ENCODE peak calls at places on chromosomes 7 and 10, in five cellular contexts. X is left kidney; M is fibroblast of mammary gland; K is effector memory CD4-positive, alpha-beta T cell; U is mesendoderm. Q is an unnamed sample.

GRCh38 chr10:24418532-24418931 is 209.6 kb downstream of the KIAA1217 start:
- DNase-seq in X (no peak), M (peak), U (no peak), K (no peak), Q (no peak)

GRCh38 chr7:106415433-106415832 is 130.7 kb upstream of the NAMPT start:
- DNase-seq in X (no peak), U (no peak), M (no peak), K (no peak), Q (no peak)

GRCh38 chr10:110432814-110433565 is 64.7 kb upstream of the DUSP5 start:
- DNase-seq in K (no peak), M (no peak), U (no peak), X (no peak), Q (no peak)

GRCh38 chr10:51763746-51764145 is 64.4 kb upstream of the CSTF2T start:
- DNase-seq in X (no peak), U (no peak), K (no peak), M (no peak), Q (no peak)

GRCh38 chr10:97327348-97328294 is 6.9 kb downstream of the FRAT2 start:
- DNase-seq in X (no peak), U (no peak), K (no peak), M (no peak), Q (peak)

GRCh38 chr10:124279882-124280281 is 138.8 kb downstream of the OAT start:
- DNase-seq in M (no peak), U (no peak), X (no peak), K (no peak), Q (no peak)

GRCh38 chr10:94991243-94991888 is 52.9 kb downstream of the CYP2C9 start:
- DNase-seq in M (peak), U (peak), X (no peak), K (no peak), Q (no peak)

GRCh38 chr7:108449577-108449920 is 6.7 kb downstream of the NRCAM start:
- DNase-seq in K (no peak), U (no peak), M (no peak), X (no peak), Q (no peak)

GRCh38 chr7:93646538-93646937 is 72.0 kb upstream of the CALCR start:
- DNase-seq in U (peak), M (no peak), K (no peak), X (no peak), Q (no peak)

GRCh38 chr7:34762769-34763168 is 104.8 kb downstream of the NPSR1 start:
- DNase-seq in K (no peak), X (no peak), M (peak), U (no peak), Q (no peak)

GRCh38 chr10:29471483-29471859 is 163.3 kb downstream of the SVIL start:
- DNase-seq in U (peak), X (no peak), M (peak), K (no peak), Q (no peak)

GRCh38 chr7:157152391-157152937 is 13.7 kb downstream of the UBE3C start:
- DNase-seq in M (no peak), X (no peak), K (no peak), U (peak), Q (no peak)